ENCODE peak calls at places on chromosome 3, in six cellular contexts. Y is natural killer cell, Q is testis, P is AG04450, C is sigmoid colon, B is D721Med. O is an unnamed sample.

GRCh38 chr3:118472586-118472985 is 562.1 kb downstream of the IGSF11 start:
- DNase-seq in B (no peak), P (no peak), Y (no peak), Q (no peak), C (no peak), O (no peak)

GRCh38 chr3:152043620-152044019 is 170.2 kb downstream of the SUCNR1 start:
- DNase-seq in Y (no peak), Q (no peak), B (no peak), C (no peak), P (no peak), O (no peak)

GRCh38 chr3:110246796-110247369 is 824.7 kb upstream of the NECTIN3 start:
- DNase-seq in P (no peak), C (no peak), B (no peak), Q (no peak), Y (no peak), O (no peak)

GRCh38 chr3:137792633-137793271 is 28.6 kb downstream of the SOX14 start:
- DNase-seq in P (no peak), C (no peak), Q (peak; percentile 76), B (no peak), Y (no peak), O (no peak)

GRCh38 chr3:139797724-139798343 is 120.1 kb upstream of the NMNAT3 start:
- DNase-seq in B (no peak), Y (no peak), Q (peak; percentile 63), C (no peak), P (peak; percentile 0), O (peak; percentile 84)

GRCh38 chr3:48581621-48582481 is 13.3 kb downstream of the COL7A1 start:
- DNase-seq in Q (no peak), C (no peak), Y (no peak), B (no peak), P (no peak), O (no peak)

GRCh38 chr3:140720242-140720641 is 42.4 kb downstream of the TRIM42 start:
- DNase-seq in P (no peak), B (no peak), Y (no peak), Q (peak; percentile 83), C (no peak), O (no peak)

GRCh38 chr3:183381179-183381578 is 47.2 kb downstream of the MCF2L2 start:
- DNase-seq in P (peak; percentile 3), C (no peak), Q (no peak), Y (no peak), B (no peak), O (no peak)

GRCh38 chr3:190105876-190106275 is 14.8 kb downstream of the P3H2 start:
- DNase-seq in B (no peak), P (no peak), C (no peak), Y (no peak), Q (no peak), O (no peak)

GRCh38 chr3:43996379-43997301 is 245.0 kb upstream of the TOPAZ1 start:
- DNase-seq in C (no peak), P (no peak), B (no peak), Q (no peak), Y (no peak), O (peak; percentile 62)

GRCh38 chr3:43497405-43497804 is 124.4 kb downstream of the ANO10 start:
- DNase-seq in Q (no peak), C (no peak), P (no peak), Y (no peak), B (no peak), O (no peak)

GRCh38 chr3:17546500-17546899 is 195.9 kb downstream of the TBC1D5 start:
- DNase-seq in Y (no peak), P (no peak), C (no peak), B (no peak), Q (no peak), O (no peak)

GRCh38 chr3:17539436-17539835 is 203.0 kb downstream of the TBC1D5 start:
- DNase-seq in B (no peak), P (no peak), Y (no peak), C (no peak), Q (no peak), O (no peak)

GRCh38 chr3:17550624-17551023 is 191.8 kb downstream of the TBC1D5 start:
- DNase-seq in Q (no peak), Y (no peak), B (no peak), P (no peak), C (no peak), O (no peak)

DNA sequence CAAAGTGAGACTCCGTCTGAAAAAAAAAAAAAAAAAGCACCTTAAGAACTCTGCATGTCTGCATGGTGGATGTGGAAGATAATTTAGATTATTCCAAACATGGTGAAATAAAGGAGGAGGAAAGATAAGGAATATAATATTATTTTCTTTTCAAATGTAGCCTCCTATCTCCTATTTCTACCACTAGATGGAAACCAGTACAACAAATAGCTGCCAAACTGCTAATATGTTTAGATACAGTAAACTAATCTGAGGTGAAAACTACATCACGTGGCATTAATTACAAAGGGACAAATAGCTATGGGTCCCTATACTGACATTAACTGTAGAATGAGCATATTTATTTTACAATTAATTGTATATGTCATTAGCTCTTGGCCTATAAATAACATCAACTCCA is 197.8 kb downstream of the TBC1D5 start:
- DNase-seq in Y (no peak), B (no peak), C (no peak), P (no peak), Q (no peak), O (no peak)
- TF ChIP-seq CTCF in Y (no peak), B (no peak), C (no peak), P (peak; percentile 44), Q (no peak), O (no peak)

GRCh38 chr3:188052229-188052965 is 101.6 kb upstream of the LPP start:
- DNase-seq in P (no peak), Y (no peak), Q (peak; percentile 98), B (no peak), C (peak; percentile 99), O (peak; percentile 62)
- TF ChIP-seq CTCF in P (peak; percentile 35), Y (no peak), Q (peak; percentile 83), B (no peak), C (peak; percentile 72), O (peak; percentile 19)

GRCh38 chr3:11776346-11776745 is 70.3 kb downstream of the TAMM41 start:
- DNase-seq in B (no peak), Y (no peak), C (no peak), Q (no peak), P (no peak), O (no peak)

GRCh38 chr3:11770477-11771381 is 76.0 kb downstream of the TAMM41 start:
- DNase-seq in Q (peak; percentile 74), Y (peak; percentile 50), C (peak; percentile 75), B (no peak), P (peak; percentile 68), O (peak; percentile 47)

GRCh38 chr3:11778248-11778647 is 68.4 kb downstream of the TAMM41 start:
- DNase-seq in Q (no peak), P (no peak), Y (no peak), B (no peak), C (no peak), O (no peak)

GRCh38 chr3:11775493-11775892 is 71.2 kb downstream of the TAMM41 start:
- DNase-seq in Y (no peak), B (no peak), P (no peak), C (no peak), Q (no peak), O (no peak)

DNA sequence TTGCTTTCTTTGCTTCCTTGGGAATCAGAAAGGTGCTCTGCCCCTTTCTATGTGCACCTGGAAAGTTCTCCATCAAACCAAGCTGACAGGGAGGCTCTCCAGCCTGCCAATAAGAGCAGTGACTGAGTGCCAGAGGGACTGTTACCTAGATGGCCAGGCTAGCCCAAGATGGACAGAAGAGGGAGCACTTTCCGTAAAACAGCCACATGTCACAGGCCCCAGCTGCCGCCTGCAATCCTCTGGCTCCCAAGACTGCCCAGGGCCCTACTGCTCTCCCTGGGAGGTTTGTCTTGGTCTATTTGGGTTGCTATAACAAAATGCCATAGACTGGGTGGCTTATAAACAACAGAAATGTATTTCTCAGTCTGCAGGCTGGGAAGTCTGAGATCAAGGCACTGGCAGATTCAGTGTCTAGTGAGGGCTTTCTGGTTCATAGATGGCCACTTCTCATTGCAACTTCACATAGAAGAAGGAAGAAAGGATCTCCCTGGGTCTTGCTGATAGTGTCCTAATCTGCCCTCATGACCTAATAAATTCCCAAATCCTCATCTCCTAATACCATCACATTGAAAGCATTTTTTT is 72.3 kb downstream of the TAMM41 start:
- DNase-seq in P (no peak), C (peak; percentile 68), B (peak; percentile 52), Q (peak; percentile 76), Y (no peak), O (peak; percentile 45)
- TF ChIP-seq CTCF in P (peak; percentile 66), C (no peak), B (peak; percentile 51), Q (no peak), Y (no peak), O (peak; percentile 47)

DNA sequence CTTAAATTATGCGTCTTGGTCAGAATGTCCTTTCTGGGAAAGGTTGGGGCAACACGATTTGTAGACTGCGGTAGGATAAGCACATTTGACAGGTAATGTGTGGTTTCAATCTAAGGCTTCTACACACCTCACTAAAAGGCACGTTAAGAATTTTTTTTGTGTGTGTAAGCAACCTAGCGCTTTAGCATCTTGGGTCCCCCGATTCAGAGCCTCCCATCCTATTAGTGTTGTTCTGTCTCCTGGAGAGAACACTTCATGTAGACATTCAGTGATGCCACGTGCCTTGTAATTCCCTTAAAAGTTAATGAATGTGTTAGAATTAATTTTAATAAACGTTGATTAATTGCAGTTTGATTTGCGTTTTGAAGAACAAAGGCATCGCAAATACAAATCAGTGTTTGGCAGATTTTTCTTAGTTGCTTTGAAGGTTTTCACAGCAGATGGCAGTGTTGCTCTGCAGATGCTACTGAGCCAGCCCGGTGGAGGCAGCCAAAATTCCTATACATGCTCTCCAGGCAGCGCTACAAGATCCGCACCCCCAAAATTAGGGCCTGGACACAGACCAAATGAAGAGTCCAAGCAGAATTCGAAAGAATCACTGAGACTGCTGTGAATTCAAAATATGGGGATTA is 63.5 kb downstream of the OTOL1 start:
- DNase-seq in P (no peak), Q (peak; percentile 66), B (no peak), Y (no peak), C (peak; percentile 63), O (peak; percentile 65)
- TF ChIP-seq CTCF in P (peak; percentile 56), Q (no peak), B (peak; percentile 82), Y (no peak), C (peak; percentile 51), O (peak; percentile 69)

DNA sequence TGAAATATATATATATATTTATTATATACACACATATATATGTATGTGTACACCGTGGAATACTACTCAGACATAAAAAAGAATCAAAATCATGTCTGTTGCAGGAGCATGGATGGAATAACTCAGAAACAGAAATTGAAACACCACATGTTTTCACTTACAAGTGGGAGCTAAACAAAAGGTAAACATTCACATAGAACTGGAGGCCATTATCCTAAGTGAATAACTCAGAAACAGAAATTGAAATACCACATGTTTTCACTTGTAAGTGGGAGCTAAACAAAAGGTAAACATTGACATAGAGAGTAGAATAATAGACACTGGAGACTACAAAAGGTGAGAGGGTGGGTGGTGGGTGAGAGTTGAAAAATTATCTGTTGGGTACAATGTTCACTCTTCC is 171.5 kb upstream of the GOLIM4 start:
- DNase-seq in C (no peak), P (no peak), Y (no peak), B (no peak), Q (no peak), O (no peak)
- TF ChIP-seq CTCF in C (no peak), P (no peak), Y (no peak), B (no peak), Q (no peak), O (no peak)

GRCh38 chr3:174325834-174326705 is 533.1 kb upstream of the NAALADL2 start:
- DNase-seq in B (no peak), C (no peak), Q (no peak), Y (no peak), P (no peak), O (no peak)
- TF ChIP-seq CTCF in B (no peak), C (no peak), Q (no peak), Y (no peak), P (no peak), O (no peak)

GRCh38 chr3:45227946-45228345 is 1.9 kb upstream of the TMEM158 start:
- DNase-seq in P (no peak), B (no peak), Y (no peak), C (no peak), Q (no peak), O (no peak)
- TF ChIP-seq CTCF in P (no peak), B (no peak), Y (no peak), C (no peak), Q (no peak), O (no peak)